ENCODE peak calls at places on chromosomes 6 and 20, in nine cellular contexts. Y, R, L, J, M, O, F, I and K are unnamed samples.

GRCh38 chr20:47680804-47681529 is 104.3 kb downstream of the SULF2 start:
- DNase-seq in Y (no peak), R (no peak), L (peak), J (peak), M (no peak), O (no peak), F (no peak), I (no peak), K (no peak)

GRCh38 chr6:117624869-117625481 is 22.7 kb upstream of the GOPC start:
- DNase-seq in Y (no peak), R (peak), L (no peak), J (no peak), M (no peak), O (no peak), F (no peak), I (no peak), K (no peak)

GRCh38 chr6:41684311-41685182 is 46.3 kb downstream of the MDFI start:
- DNase-seq in Y (no peak), R (no peak), L (no peak), J (no peak), M (peak), O (no peak), F (no peak), I (no peak), K (peak)

GRCh38 chr20:53837126-53837826 is 233.1 kb downstream of the BCAS1 start:
- DNase-seq in Y (no peak), R (no peak), L (no peak), J (no peak), M (peak), O (no peak), F (no peak), I (no peak), K (no peak)

GRCh38 chr6:55299285-55299684 is 28.0 kb upstream of the GFRAL start:
- DNase-seq in Y (no peak), R (no peak), L (no peak), J (no peak), M (no peak), O (no peak), F (no peak), I (no peak), K (no peak)

GRCh38 chr6:104885518-104886043 is 25.9 kb upstream of the HACE1 start:
- DNase-seq in Y (no peak), R (peak), L (no peak), J (no peak), M (no peak), O (no peak), F (no peak), I (no peak), K (no peak)

GRCh38 chr6:43120938-43121913 is 45.1 kb downstream of the PTK7 start:
- DNase-seq in Y (no peak), R (no peak), L (peak), J (peak), M (peak), O (peak), F (no peak), I (peak), K (peak)

GRCh38 chr6:14549319-14549770 is 431.8 kb downstream of the CD83 start:
- DNase-seq in Y (no peak), R (peak), L (no peak), J (no peak), M (peak), O (no peak), F (no peak), I (no peak), K (no peak)

GRCh38 chr6:56766139-56766805 is 123.6 kb upstream of the DST start:
- DNase-seq in Y (no peak), R (no peak), L (no peak), J (no peak), M (no peak), O (no peak), F (no peak), I (no peak), K (no peak)

GRCh38 chr20:11155156-11155805 is 481.5 kb upstream of the JAG1 start:
- DNase-seq in Y (no peak), R (peak), L (no peak), J (peak), M (no peak), O (no peak), F (no peak), I (no peak), K (no peak)

GRCh38 chr20:19943021-19943659 is 74.0 kb upstream of the NAA20 start:
- DNase-seq in Y (peak), R (no peak), L (no peak), J (no peak), M (no peak), O (no peak), F (no peak), I (no peak), K (no peak)

GRCh38 chr20:35467339-35468224 is 12.2 kb downstream of the CEP250 start:
- DNase-seq in Y (no peak), R (no peak), L (peak), J (peak), M (no peak), O (peak), F (no peak), I (no peak), K (no peak)

GRCh38 chr20:438581-439469 is 23.5 kb downstream of the TBC1D20 start:
- DNase-seq in Y (no peak), R (no peak), L (no peak), J (no peak), M (no peak), O (no peak), F (no peak), I (no peak), K (peak)

GRCh38 chr6:30821862-30822784 is 62.2 kb upstream of the DDR1 start:
- DNase-seq in Y (peak), R (peak), L (peak), J (peak), M (no peak), O (no peak), F (no peak), I (no peak), K (no peak)